ENCODE peak calls at places on chromosomes 11 and 22, in six cellular contexts. One of them, this sample, is unnamed.
A peak's percentile ranks its signal among the peaks of the same experiment; 100 is the strongest.

GRCh38 chr22:45139693-45140092 is 24.0 kb upstream of the NUP50 start:
- DNase-seq in OCI-LY7: no peak
- DNase-seq in HL-60: no peak
- DNase-seq in naive thymus-derived CD8-positive, alpha-beta T cell: no peak
- DNase-seq in activated CD4-positive, alpha-beta T cell treated with anti-CD3 and anti-CD28 coated beads for 48 hours: no peak
- DNase-seq in NCI-H748 treated with DMSO at 0.1 percent for 48 hours: no peak
- DNase-seq in this sample: no peak

GRCh38 chr22:46104170-46104880 is 46.0 kb upstream of the PPARA start:
- DNase-seq in HL-60: no peak
- DNase-seq in OCI-LY7: no peak
- DNase-seq in activated CD4-positive, alpha-beta T cell treated with anti-CD3 and anti-CD28 coated beads for 48 hours: no peak
- DNase-seq in naive thymus-derived CD8-positive, alpha-beta T cell: no peak
- DNase-seq in NCI-H748 treated with DMSO at 0.1 percent for 48 hours: no peak
- DNase-seq in this sample: no peak

GRCh38 chr11:73157141-73158010 is 15.3 kb upstream of the FCHSD2 start:
- DNase-seq in OCI-LY7: peak; percentile 77
- DNase-seq in activated CD4-positive, alpha-beta T cell treated with anti-CD3 and anti-CD28 coated beads for 48 hours: no peak
- DNase-seq in HL-60: no peak
- DNase-seq in naive thymus-derived CD8-positive, alpha-beta T cell: no peak
- DNase-seq in NCI-H748 treated with DMSO at 0.1 percent for 48 hours: no peak
- DNase-seq in this sample: no peak

GRCh38 chr22:46000081-46001027 is 23.4 kb upstream of the WNT7B start:
- DNase-seq in HL-60: no peak
- DNase-seq in activated CD4-positive, alpha-beta T cell treated with anti-CD3 and anti-CD28 coated beads for 48 hours: no peak
- DNase-seq in OCI-LY7: no peak
- DNase-seq in naive thymus-derived CD8-positive, alpha-beta T cell: no peak
- DNase-seq in NCI-H748 treated with DMSO at 0.1 percent for 48 hours: no peak
- DNase-seq in this sample: no peak

GRCh38 chr11:116871248-116871647 is 33.8 kb upstream of the APOA1 start:
- DNase-seq in HL-60: no peak
- DNase-seq in activated CD4-positive, alpha-beta T cell treated with anti-CD3 and anti-CD28 coated beads for 48 hours: no peak
- DNase-seq in NCI-H748 treated with DMSO at 0.1 percent for 48 hours: no peak
- DNase-seq in OCI-LY7: no peak
- DNase-seq in naive thymus-derived CD8-positive, alpha-beta T cell: no peak
- DNase-seq in this sample: no peak

GRCh38 chr11:20355221-20356219 is 8.0 kb upstream of the HTATIP2 start:
- DNase-seq in activated CD4-positive, alpha-beta T cell treated with anti-CD3 and anti-CD28 coated beads for 48 hours: peak; percentile 59
- DNase-seq in OCI-LY7: peak; percentile 35
- DNase-seq in NCI-H748 treated with DMSO at 0.1 percent for 48 hours: peak; percentile 14
- DNase-seq in naive thymus-derived CD8-positive, alpha-beta T cell: no peak
- DNase-seq in HL-60: peak; percentile 24
- DNase-seq in this sample: peak; percentile 76

GRCh38 chr11:66951927-66952337 is 6.3 kb downstream of the PC start:
- DNase-seq in HL-60: no peak
- DNase-seq in activated CD4-positive, alpha-beta T cell treated with anti-CD3 and anti-CD28 coated beads for 48 hours: no peak
- DNase-seq in naive thymus-derived CD8-positive, alpha-beta T cell: no peak
- DNase-seq in OCI-LY7: no peak
- DNase-seq in NCI-H748 treated with DMSO at 0.1 percent for 48 hours: no peak
- DNase-seq in this sample: no peak

GRCh38 chr11:79331251-79331901 is 109.5 kb downstream of the TENM4 start:
- DNase-seq in NCI-H748 treated with DMSO at 0.1 percent for 48 hours: no peak
- DNase-seq in naive thymus-derived CD8-positive, alpha-beta T cell: no peak
- DNase-seq in activated CD4-positive, alpha-beta T cell treated with anti-CD3 and anti-CD28 coated beads for 48 hours: no peak
- DNase-seq in HL-60: no peak
- DNase-seq in OCI-LY7: no peak
- DNase-seq in this sample: no peak

GRCh38 chr11:58286249-58286648 is 18.2 kb upstream of the OR10W1 start:
- DNase-seq in activated CD4-positive, alpha-beta T cell treated with anti-CD3 and anti-CD28 coated beads for 48 hours: peak; percentile 4
- DNase-seq in OCI-LY7: peak; percentile 39
- DNase-seq in HL-60: no peak
- DNase-seq in naive thymus-derived CD8-positive, alpha-beta T cell: no peak
- DNase-seq in NCI-H748 treated with DMSO at 0.1 percent for 48 hours: no peak
- DNase-seq in this sample: peak; percentile 66

GRCh38 chr22:20865869-20866445 is 7.2 kb downstream of the SNAP29 start:
- DNase-seq in HL-60: no peak
- DNase-seq in NCI-H748 treated with DMSO at 0.1 percent for 48 hours: no peak
- DNase-seq in OCI-LY7: no peak
- DNase-seq in naive thymus-derived CD8-positive, alpha-beta T cell: no peak
- DNase-seq in activated CD4-positive, alpha-beta T cell treated with anti-CD3 and anti-CD28 coated beads for 48 hours: no peak
- DNase-seq in this sample: no peak

GRCh38 chr11:125923012-125923579 is 18.8 kb downstream of the DDX25 start:
- DNase-seq in OCI-LY7: peak; percentile 78
- DNase-seq in activated CD4-positive, alpha-beta T cell treated with anti-CD3 and anti-CD28 coated beads for 48 hours: peak; percentile 72
- DNase-seq in HL-60: peak; percentile 44
- DNase-seq in naive thymus-derived CD8-positive, alpha-beta T cell: peak; percentile 53
- DNase-seq in NCI-H748 treated with DMSO at 0.1 percent for 48 hours: peak; percentile 26
- DNase-seq in this sample: peak; percentile 80

GRCh38 chr11:8698917-8699441 is 16.4 kb downstream of the RPL27A start:
- DNase-seq in OCI-LY7: no peak
- DNase-seq in NCI-H748 treated with DMSO at 0.1 percent for 48 hours: no peak
- DNase-seq in activated CD4-positive, alpha-beta T cell treated with anti-CD3 and anti-CD28 coated beads for 48 hours: no peak
- DNase-seq in naive thymus-derived CD8-positive, alpha-beta T cell: no peak
- DNase-seq in HL-60: no peak
- DNase-seq in this sample: no peak

GRCh38 chr11:119144825-119145476 is 3.9 kb upstream of the ABCG4 start:
- DNase-seq in OCI-LY7: peak; percentile 67
- DNase-seq in naive thymus-derived CD8-positive, alpha-beta T cell: no peak
- DNase-seq in HL-60: peak; percentile 41
- DNase-seq in activated CD4-positive, alpha-beta T cell treated with anti-CD3 and anti-CD28 coated beads for 48 hours: peak; percentile 53
- DNase-seq in NCI-H748 treated with DMSO at 0.1 percent for 48 hours: peak; percentile 43
- DNase-seq in this sample: peak; percentile 81

GRCh38 chr11:66275396-66275795 is 2.6 kb upstream of the CNIH2 start:
- DNase-seq in HL-60: no peak
- DNase-seq in activated CD4-positive, alpha-beta T cell treated with anti-CD3 and anti-CD28 coated beads for 48 hours: no peak
- DNase-seq in naive thymus-derived CD8-positive, alpha-beta T cell: no peak
- DNase-seq in OCI-LY7: no peak
- DNase-seq in NCI-H748 treated with DMSO at 0.1 percent for 48 hours: no peak
- DNase-seq in this sample: no peak

GRCh38 chr22:50115693-50116092 is 25.9 kb downstream of the MOV10L1 start:
- DNase-seq in HL-60: no peak
- DNase-seq in naive thymus-derived CD8-positive, alpha-beta T cell: no peak
- DNase-seq in OCI-LY7: no peak
- DNase-seq in activated CD4-positive, alpha-beta T cell treated with anti-CD3 and anti-CD28 coated beads for 48 hours: no peak
- DNase-seq in NCI-H748 treated with DMSO at 0.1 percent for 48 hours: peak; percentile 13
- DNase-seq in this sample: no peak

GRCh38 chr11:17845431-17845881 is 110.9 kb downstream of the KCNC1 start:
- DNase-seq in NCI-H748 treated with DMSO at 0.1 percent for 48 hours: no peak
- DNase-seq in naive thymus-derived CD8-positive, alpha-beta T cell: no peak
- DNase-seq in OCI-LY7: no peak
- DNase-seq in HL-60: no peak
- DNase-seq in activated CD4-positive, alpha-beta T cell treated with anti-CD3 and anti-CD28 coated beads for 48 hours: no peak
- DNase-seq in this sample: no peak

GRCh38 chr22:31496007-31496734 is at the start of gene SFI1:
- DNase-seq in HL-60: peak; percentile 90
- DNase-seq in OCI-LY7: peak; percentile 95
- DNase-seq in activated CD4-positive, alpha-beta T cell treated with anti-CD3 and anti-CD28 coated beads for 48 hours: peak; percentile 97
- DNase-seq in naive thymus-derived CD8-positive, alpha-beta T cell: peak; percentile 97
- DNase-seq in NCI-H748 treated with DMSO at 0.1 percent for 48 hours: peak; percentile 49
- DNase-seq in this sample: peak; percentile 91

GRCh38 chr22:35326854-35327562 is 27.3 kb downstream of the TOM1 start:
- DNase-seq in activated CD4-positive, alpha-beta T cell treated with anti-CD3 and anti-CD28 coated beads for 48 hours: no peak
- DNase-seq in naive thymus-derived CD8-positive, alpha-beta T cell: no peak
- DNase-seq in NCI-H748 treated with DMSO at 0.1 percent for 48 hours: no peak
- DNase-seq in HL-60: no peak
- DNase-seq in OCI-LY7: no peak
- DNase-seq in this sample: no peak

GRCh38 chr11:75342231-75342918 is 9.1 kb downstream of the ARRB1 start:
- DNase-seq in NCI-H748 treated with DMSO at 0.1 percent for 48 hours: no peak
- DNase-seq in naive thymus-derived CD8-positive, alpha-beta T cell: no peak
- DNase-seq in OCI-LY7: no peak
- DNase-seq in activated CD4-positive, alpha-beta T cell treated with anti-CD3 and anti-CD28 coated beads for 48 hours: no peak
- DNase-seq in HL-60: no peak
- DNase-seq in this sample: no peak

GRCh38 chr11:107713009-107713408 is 1.2 kb upstream of the SLN start:
- DNase-seq in OCI-LY7: no peak
- DNase-seq in naive thymus-derived CD8-positive, alpha-beta T cell: no peak
- DNase-seq in NCI-H748 treated with DMSO at 0.1 percent for 48 hours: peak; percentile 41
- DNase-seq in activated CD4-positive, alpha-beta T cell treated with anti-CD3 and anti-CD28 coated beads for 48 hours: no peak
- DNase-seq in HL-60: no peak
- DNase-seq in this sample: no peak

GRCh38 chr11:68008381-68009337 is 1.5 kb upstream of the ALDH3B1 start:
- DNase-seq in naive thymus-derived CD8-positive, alpha-beta T cell: no peak
- DNase-seq in OCI-LY7: peak; percentile 65
- DNase-seq in NCI-H748 treated with DMSO at 0.1 percent for 48 hours: no peak
- DNase-seq in activated CD4-positive, alpha-beta T cell treated with anti-CD3 and anti-CD28 coated beads for 48 hours: no peak
- DNase-seq in HL-60: peak; percentile 85
- DNase-seq in this sample: no peak

This sample was measured in SK-MEL-5.